ENCODE peak calls at places on chromosomes 6 and 20, in five cellular contexts. N is neural progenitor cell, Q is mesendoderm, U is NT2/D1, H is adipocyte. S is an unnamed sample.
A peak's percentile ranks its signal among the peaks of the same experiment; 100 is the strongest.

GRCh38 chr20:32626859-32627636 is 41.9 kb upstream of the NOL4L start:
- DNase-seq in N (no peak), Q (no peak), U (no peak), H (no peak), S (peak; percentile 36)

GRCh38 chr6:122770835-122771601 is 8.5 kb upstream of the FABP7 start:
- DNase-seq in N (peak; percentile 34), Q (peak; percentile 60), U (no peak), H (no peak), S (no peak)

GRCh38 chr6:131519670-131520436 is 53.2 kb upstream of the ARG1 start:
- DNase-seq in N (peak; percentile 66), Q (peak; percentile 87), U (peak; percentile 44), H (peak; percentile 64), S (peak; percentile 73)

GRCh38 chr20:3235661-3236324 is 3.2 kb downstream of the SLC4A11 start:
- DNase-seq in N (no peak), Q (no peak), U (no peak), H (no peak), S (no peak)

GRCh38 chr6:54010340-54011276 is 100.6 kb upstream of the MLIP start:
- DNase-seq in N (no peak), Q (no peak), U (no peak), H (no peak), S (no peak)

GRCh38 chr6:2940010-2940850 is 31.1 kb downstream of the SERPINB6 start:
- DNase-seq in N (no peak), Q (no peak), U (no peak), H (no peak), S (no peak)

GRCh38 chr6:129419324-129419723 is 290.7 kb downstream of the ARHGAP18 start:
- DNase-seq in N (no peak), Q (no peak), U (no peak), H (no peak), S (no peak)

GRCh38 chr6:56756219-56756789 is 113.6 kb upstream of the DST start:
- DNase-seq in N (no peak), Q (no peak), U (no peak), H (no peak), S (no peak)

GRCh38 chr6:146814148-146814750 is 215.5 kb downstream of the ADGB start:
- DNase-seq in N (no peak), Q (no peak), U (no peak), H (no peak), S (no peak)

GRCh38 chr6:85240787-85241186 is 209.1 kb upstream of the NT5E start:
- DNase-seq in N (peak; percentile 4), Q (no peak), U (no peak), H (no peak), S (no peak)

GRCh38 chr6:63272397-63272796 is 47.4 kb downstream of the LGSN start:
- DNase-seq in N (peak; percentile 46), Q (peak; percentile 47), U (no peak), H (peak; percentile 50), S (peak; percentile 72)

GRCh38 chr6:6703720-6704422 is 115.4 kb downstream of the LY86 start:
- DNase-seq in N (no peak), Q (no peak), U (no peak), H (no peak), S (no peak)

GRCh38 chr6:106156413-106156812 is 70.3 kb downstream of the PRDM1 start:
- DNase-seq in N (no peak), Q (no peak), U (no peak), H (no peak), S (no peak)

GRCh38 chr20:1130849-1131248 is 12.4 kb downstream of the PSMF1 start:
- DNase-seq in N (no peak), Q (no peak), U (no peak), H (no peak), S (no peak)

GRCh38 chr6:144493035-144493910 is 208.1 kb downstream of the UTRN start:
- DNase-seq in N (no peak), Q (no peak), U (no peak), H (no peak), S (no peak)

GRCh38 chr6:124961784-124962611 is at the start of gene RNF217:
- DNase-seq in N (peak; percentile 74), Q (peak; percentile 72), U (no peak), H (peak; percentile 76), S (no peak)

GRCh38 chr6:75855047-75855446 is 106.0 kb downstream of the MYO6 start:
- DNase-seq in N (peak; percentile 78), Q (peak; percentile 69), U (peak; percentile 33), H (peak; percentile 82), S (peak; percentile 87)

GRCh38 chr6:25359191-25359861 is 80.2 kb downstream of the CARMIL1 start:
- DNase-seq in N (peak; percentile 29), Q (no peak), U (no peak), H (peak; percentile 87), S (no peak)

GRCh38 chr20:276620-277495 is 13.7 kb downstream of the C20orf96 start:
- DNase-seq in N (no peak), Q (no peak), U (no peak), H (no peak), S (no peak)

GRCh38 chr20:51608060-51608459 is 65.5 kb upstream of the NFATC2 start:
- DNase-seq in N (no peak), Q (no peak), U (no peak), H (no peak), S (no peak)

GRCh38 chr6:5453531-5453930 is 192.2 kb downstream of the FARS2 start:
- DNase-seq in N (no peak), Q (no peak), U (no peak), H (no peak), S (no peak)

DNA sequence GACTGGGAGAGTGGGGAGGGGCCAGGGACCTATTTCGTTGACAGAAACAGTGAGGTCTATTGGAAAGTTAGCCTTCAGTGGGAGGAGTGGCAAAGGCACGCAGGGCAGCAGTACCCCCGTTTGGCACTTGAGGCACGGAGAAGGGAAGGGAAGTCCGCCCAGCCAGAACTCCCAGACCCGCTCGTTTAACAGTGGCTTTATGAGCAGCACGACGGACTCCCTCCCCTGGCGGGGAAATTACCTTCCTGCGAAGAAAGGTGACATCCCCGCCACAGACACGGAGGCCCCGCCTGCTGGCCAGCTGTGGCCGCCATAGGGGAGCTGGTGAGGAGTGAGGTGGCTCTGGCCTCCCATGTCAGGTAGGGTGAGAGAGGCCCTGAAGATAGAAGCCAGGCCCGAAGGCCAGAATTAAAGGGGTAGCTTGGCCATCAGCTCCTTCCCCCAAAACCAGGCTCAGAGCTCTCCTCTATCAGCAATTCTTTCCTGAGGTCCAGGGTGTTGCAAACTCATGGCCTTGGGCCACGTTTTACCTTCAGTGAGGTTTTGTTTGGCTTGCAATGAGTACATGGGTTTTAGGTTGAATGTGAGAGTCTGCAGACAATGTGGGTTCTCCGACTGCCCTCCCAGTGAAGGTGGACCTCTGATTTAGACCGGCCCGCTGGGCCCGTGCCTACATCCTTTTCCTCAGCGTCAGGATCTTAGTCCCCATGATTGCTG is 123.7 kb downstream of the MRPL14 start:
- DNase-seq in N (peak; percentile 45), Q (peak; percentile 81), U (no peak), H (no peak), S (no peak)
- H3K9ac ChIP-seq in N (no peak overlapping the region), Q (peak overlapping the region; percentile 12), U (peak overlapping the region; percentile 72), H (no peak overlapping the region), S (no peak overlapping the region)

DNA sequence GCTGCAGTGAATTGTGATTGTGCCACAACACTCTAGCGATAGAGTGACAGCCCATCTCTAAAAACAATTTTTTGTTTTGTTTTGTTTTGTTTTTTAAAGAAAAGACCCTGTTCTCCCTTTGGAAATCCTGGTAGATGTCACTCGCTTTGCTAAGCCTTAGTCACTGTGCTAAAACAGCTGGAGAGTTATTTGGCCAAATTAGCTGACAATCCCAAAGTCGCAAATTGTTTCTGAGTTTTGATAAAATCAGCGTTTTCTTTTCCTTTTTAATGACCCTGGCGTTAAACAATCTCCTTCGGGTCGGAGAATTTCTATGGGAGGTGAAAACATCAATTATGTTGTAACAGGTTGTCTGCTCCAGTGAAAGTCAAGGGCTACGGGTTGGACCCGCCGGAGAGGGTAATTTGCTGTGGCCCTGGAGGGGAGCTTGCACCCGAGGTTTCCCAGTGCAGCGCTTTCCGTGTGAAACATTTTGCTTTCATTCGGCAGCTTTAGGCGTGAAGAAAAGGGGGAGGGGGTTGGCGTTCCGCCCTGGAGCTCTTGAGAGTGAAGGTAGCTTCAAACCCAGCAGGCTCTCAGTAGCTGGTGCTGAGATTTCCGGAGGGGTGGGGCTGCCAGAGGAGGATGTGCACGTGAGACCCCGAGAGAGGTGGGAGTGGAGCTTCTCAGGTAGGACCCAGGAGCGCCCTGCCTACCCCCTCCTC is 296.6 kb downstream of the PHACTR1 start:
- DNase-seq in N (peak; percentile 63), Q (peak; percentile 72), U (peak; percentile 22), H (no peak), S (no peak)
- H3K9ac ChIP-seq in N (no peak overlapping the region), Q (peak overlapping the region; percentile 27), U (peak overlapping the region; percentile 32), H (no peak overlapping the region), S (no peak overlapping the region)

DNA sequence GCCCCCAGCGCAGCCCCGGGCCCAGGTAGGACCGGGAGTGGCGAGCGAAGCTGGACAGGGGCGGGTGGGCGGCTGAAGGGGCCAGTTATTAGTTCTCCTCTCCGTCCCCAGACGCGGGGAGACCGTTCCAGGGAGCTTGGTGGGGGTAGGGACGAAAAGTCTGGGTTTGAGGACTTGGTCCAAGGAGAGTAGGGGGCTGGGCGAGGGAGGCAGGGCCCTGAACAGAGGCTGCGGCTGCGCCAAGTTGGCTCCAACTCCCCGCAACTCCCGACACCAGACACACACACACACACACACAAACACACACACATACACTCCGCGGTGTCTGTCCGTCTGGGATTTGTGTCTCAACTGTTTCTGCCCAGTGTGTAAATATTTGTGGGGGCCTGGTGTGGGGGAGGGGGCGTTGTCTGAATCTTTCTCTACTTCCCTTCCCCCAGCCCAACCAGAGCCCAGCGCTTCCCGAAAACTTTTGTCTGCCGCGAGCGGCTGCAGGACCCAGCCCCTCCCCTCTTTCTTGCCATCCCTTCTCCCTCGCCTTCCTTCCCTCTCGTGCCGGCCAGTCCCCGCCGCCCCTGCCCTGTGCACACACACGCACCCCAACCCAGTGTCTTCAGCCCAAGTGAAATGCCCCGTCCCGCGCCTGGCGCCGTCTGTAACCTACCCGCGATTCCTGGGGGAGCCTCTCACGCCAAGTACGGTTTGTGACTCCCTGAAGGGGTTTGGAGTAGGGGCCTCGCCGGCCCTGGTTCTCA is 710 bp downstream of the MDFI start:
- DNase-seq in N (peak; percentile 73), Q (peak; percentile 82), U (no peak), H (peak; percentile 15), S (no peak)
- H3K9ac ChIP-seq in N (no peak overlapping the region), Q (peak overlapping the region; percentile 89), U (peak overlapping the region; percentile 83), H (no peak overlapping the region), S (no peak overlapping the region)

GRCh38 chr20:17995967-17996819 is 27.4 kb downstream of the MGME1 start:
- DNase-seq in N (peak; percentile 55), Q (peak; percentile 62), U (peak; percentile 20), H (peak; percentile 89), S (peak; percentile 89)
- H3K9ac ChIP-seq in N (no peak overlapping the region), Q (no peak overlapping the region), U (no peak overlapping the region), H (peak overlapping the region; percentile 30), S (no peak overlapping the region)

GRCh38 chr6:163418273-163419029 is 3.9 kb downstream of the QKI start:
- DNase-seq in N (no peak), Q (no peak), U (no peak), H (peak; percentile 44), S (no peak)
- H3K9ac ChIP-seq in N (no peak overlapping the region), Q (no peak overlapping the region), U (no peak overlapping the region), H (peak overlapping the region; percentile 99), S (no peak overlapping the region)

DNA sequence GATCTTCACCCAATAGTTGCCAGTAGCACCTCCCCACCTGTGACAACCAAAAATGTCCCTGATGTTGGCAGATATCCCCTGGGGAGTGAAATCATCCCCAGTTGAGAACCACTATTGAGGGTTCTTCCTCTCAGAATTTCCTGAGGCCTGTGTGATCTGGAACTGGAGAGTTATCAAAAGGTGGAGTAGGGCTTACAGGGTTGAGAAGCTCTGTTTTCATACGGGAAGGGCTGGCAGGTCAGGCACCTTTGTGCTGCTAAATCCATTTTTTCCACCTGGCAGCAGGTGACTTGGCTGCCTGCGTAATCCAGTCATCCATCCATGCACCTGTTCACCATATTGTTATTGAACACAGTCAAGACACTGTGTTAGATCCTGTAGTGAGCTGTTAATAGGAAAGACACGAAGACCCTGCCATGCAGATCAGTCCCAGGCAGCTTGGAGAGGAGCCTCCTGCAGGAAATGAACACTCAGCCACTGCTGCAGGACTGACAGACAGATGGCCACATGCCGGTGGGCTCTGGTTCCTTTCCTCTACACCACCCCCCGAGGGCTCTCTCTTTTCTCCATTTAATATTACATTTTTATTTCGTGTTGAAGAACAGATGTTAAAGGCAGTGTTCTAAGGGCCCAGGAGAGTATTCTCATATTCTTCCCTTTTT is 5.4 kb downstream of the DUSP22 start:
- DNase-seq in N (no peak), Q (no peak), U (no peak), H (no peak), S (peak; percentile 58)
- H3K9ac ChIP-seq in N (no peak overlapping the region), Q (no peak overlapping the region), U (no peak overlapping the region), H (no peak overlapping the region), S (no peak overlapping the region)